ENCODE peak calls at places on chromosomes 5 and 9, in eight cellular contexts. P, W, L, J, K, V, N and Z are unnamed samples.
A peak's percentile ranks its signal among the peaks of the same experiment; 100 is the strongest.

GRCh38 chr9:1098551-1098950 is 48.4 kb downstream of the DMRT2 start:
- DNase-seq in V (no peak), P (peak; percentile 18), N (no peak), W (no peak), J (no peak), L (no peak), K (no peak), Z (no peak)

GRCh38 chr5:168066536-168067208 is 224.8 kb upstream of the WWC1 start:
- DNase-seq in W (no peak), L (no peak), V (no peak), J (no peak), K (no peak), N (no peak), P (no peak), Z (no peak)

GRCh38 chr5:150106669-150107068 is 20.3 kb upstream of the CSF1R start:
- DNase-seq in K (no peak), N (no peak), P (no peak), W (no peak), J (no peak), V (no peak), L (no peak), Z (peak; percentile 10)

GRCh38 chr5:176737746-176738699 is 72.3 kb upstream of the UNC5A start:
- DNase-seq in L (no peak), N (peak; percentile 46), J (no peak), P (no peak), K (no peak), W (peak; percentile 53), V (no peak), Z (no peak)

GRCh38 chr9:133553978-133554713 is 19.6 kb downstream of the ADAMTSL2 start:
- DNase-seq in K (no peak), P (no peak), J (no peak), V (no peak), W (no peak), L (no peak), N (no peak), Z (no peak)

GRCh38 chr5:100188339-100188738 is 346.8 kb upstream of the FAM174A start:
- DNase-seq in W (no peak), N (no peak), K (no peak), L (no peak), V (no peak), P (no peak), J (no peak), Z (no peak)

GRCh38 chr5:123138774-123139173 is 49.7 kb downstream of the PRDM6 start:
- DNase-seq in W (no peak), P (no peak), K (no peak), J (no peak), V (no peak), L (no peak), N (no peak), Z (no peak)

GRCh38 chr9:114099523-114100270 is 605 bp upstream of the KIF12 start:
- DNase-seq in K (no peak), P (no peak), J (no peak), L (no peak), V (no peak), W (no peak), N (peak; percentile 53), Z (no peak)

GRCh38 chr5:28958581-28958980 is 1920.2 kb upstream of the CDH9 start:
- DNase-seq in N (no peak), W (no peak), J (no peak), K (no peak), L (no peak), V (no peak), P (no peak), Z (no peak)

GRCh38 chr9:90995516-90995915 is 193.9 kb downstream of the SYK start:
- DNase-seq in J (no peak), P (no peak), V (no peak), N (no peak), K (no peak), W (no peak), L (no peak), Z (no peak)

GRCh38 chr5:89293849-89294248 is 410.9 kb upstream of the MEF2C start:
- DNase-seq in J (no peak), W (no peak), V (no peak), L (peak; percentile 63), K (no peak), P (no peak), N (no peak), Z (no peak)

GRCh38 chr9:27425827-27426716 is 98.0 kb upstream of the IFNK start:
- DNase-seq in W (no peak), L (no peak), J (no peak), P (no peak), V (no peak), K (no peak), N (no peak), Z (no peak)

GRCh38 chr9:9912459-9912858 is 700.3 kb downstream of the PTPRD start:
- DNase-seq in K (no peak), P (no peak), W (no peak), L (peak; percentile 3), V (no peak), N (no peak), J (no peak), Z (no peak)

GRCh38 chr5:176535101-176535654 is 2.0 kb downstream of the RNF44 start:
- DNase-seq in W (no peak), N (no peak), V (peak; percentile 79), P (no peak), J (peak; percentile 34), K (no peak), L (peak; percentile 45), Z (peak; percentile 79)

DNA sequence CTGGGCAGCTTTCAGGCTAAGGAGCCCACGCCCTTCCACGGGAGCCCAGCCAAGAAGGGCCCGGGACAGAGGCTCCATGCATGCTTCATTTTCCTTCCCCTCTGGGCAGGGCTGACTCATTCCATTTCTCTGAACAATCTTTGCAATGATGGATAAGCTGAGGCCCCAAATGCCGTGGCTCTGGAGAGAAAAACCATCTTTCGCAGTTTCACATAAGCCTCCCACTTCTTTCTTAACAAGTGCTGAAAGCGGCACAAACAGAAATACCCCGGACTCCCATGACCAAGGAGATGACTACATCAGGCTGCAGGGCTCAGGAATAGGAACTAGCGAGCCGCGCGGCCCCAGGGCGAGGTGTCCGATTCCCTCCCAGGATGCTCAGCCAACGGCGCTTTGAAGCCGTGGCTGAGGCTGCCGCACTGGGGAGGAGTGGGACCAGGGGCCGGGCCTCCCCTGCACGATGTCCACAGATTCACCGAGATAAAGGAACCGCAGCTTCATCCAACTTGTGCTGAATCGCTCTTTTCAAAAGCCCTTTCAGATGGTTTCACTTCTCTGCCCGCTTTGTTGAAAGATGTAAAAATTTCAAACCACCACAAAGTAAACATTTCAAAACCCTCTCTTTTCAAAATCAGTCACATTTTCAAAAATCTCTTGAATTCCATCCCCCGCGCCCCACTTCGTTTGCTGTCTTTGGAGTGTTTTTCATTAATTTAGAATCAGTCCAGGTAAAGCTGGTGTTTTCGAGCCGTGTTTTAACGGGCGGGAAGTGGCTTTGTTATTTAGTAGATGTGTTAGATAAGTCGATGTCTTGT is 96.6 kb upstream of the LMX1B start:
- DNase-seq in K (peak; percentile 26), J (no peak), W (no peak), P (peak; percentile 57), N (peak; percentile 76), L (peak; percentile 91), V (no peak), Z (no peak)
- H3K4me3 ChIP-seq in K (peak overlapping the region; percentile 17), J (peak overlapping the region; percentile 84), W (peak overlapping the region; percentile 30), P (peak overlapping the region; percentile 2), N (peak overlapping the region; percentile 55), L (peak overlapping the region; percentile 60), V (peak overlapping the region; percentile 40), Z (peak overlapping the region; percentile 39)

GRCh38 chr5:137802282-137803210 is 48.4 kb upstream of the HNRNPA0 start:
- DNase-seq in W (no peak), P (no peak), L (no peak), J (no peak), K (no peak), V (no peak), N (no peak), Z (no peak)
- H3K4me3 ChIP-seq in W (no peak overlapping the region), P (no peak overlapping the region), L (no peak overlapping the region), J (no peak overlapping the region), K (no peak overlapping the region), V (no peak overlapping the region), N (no peak overlapping the region), Z (no peak overlapping the region)

DNA sequence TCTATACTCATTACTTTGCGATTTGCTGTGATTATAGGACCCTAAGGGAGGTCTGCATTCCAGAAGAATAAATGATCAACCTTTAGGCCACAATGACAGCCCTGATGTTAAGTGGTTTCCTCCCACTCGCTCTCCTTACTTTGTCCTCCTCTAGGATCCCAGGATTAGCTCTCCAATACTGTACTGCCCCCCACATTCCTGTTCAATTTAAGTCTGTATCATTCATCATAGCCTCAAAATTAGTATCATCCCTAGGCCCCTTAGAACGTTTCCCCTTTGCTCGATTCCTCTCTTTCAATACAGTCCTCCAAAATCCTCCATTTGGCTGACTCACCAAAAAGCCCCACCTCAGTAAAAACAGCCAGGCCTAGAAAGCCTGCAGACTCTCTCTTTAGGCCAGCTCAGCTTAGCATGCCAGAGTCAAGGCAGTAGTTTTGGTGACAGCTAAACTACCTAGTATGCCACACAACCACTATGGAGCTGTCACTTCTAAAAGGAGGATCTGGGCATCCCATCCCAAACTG is 24.4 kb downstream of the RNF145 start:
- DNase-seq in P (no peak), N (no peak), L (peak; percentile 59), K (no peak), W (no peak), V (no peak), J (no peak), Z (no peak)
- H3K4me3 ChIP-seq in P (no peak overlapping the region), N (no peak overlapping the region), L (peak overlapping the region; percentile 24), K (no peak overlapping the region), W (no peak overlapping the region), V (no peak overlapping the region), J (no peak overlapping the region), Z (no peak overlapping the region)

GRCh38 chr9:112754578-112754977 is 4.0 kb downstream of the SNX30 start:
- DNase-seq in W (no peak), N (no peak), P (no peak), V (peak; percentile 79), K (no peak), L (peak; percentile 42), J (no peak), Z (peak; percentile 80)
- H3K4me3 ChIP-seq in W (no peak overlapping the region), N (no peak overlapping the region), P (no peak overlapping the region), V (no peak overlapping the region), K (no peak overlapping the region), L (no peak overlapping the region), J (peak overlapping the region; percentile 8), Z (no peak overlapping the region)

GRCh38 chr5:55601209-55601618 is 66.5 kb upstream of the PLPP1 start:
- DNase-seq in L (peak; percentile 97), J (no peak), W (peak; percentile 95), V (no peak), K (peak; percentile 36), N (peak; percentile 95), P (peak; percentile 87), Z (no peak)
- H3K4me3 ChIP-seq in L (no peak overlapping the region), J (no peak overlapping the region), W (no peak overlapping the region), V (no peak overlapping the region), K (no peak overlapping the region), N (peak overlapping the region; percentile 8), P (no peak overlapping the region), Z (no peak overlapping the region)

GRCh38 chr5:68368686-68369359 is 153.3 kb downstream of the PIK3R1 start:
- DNase-seq in N (no peak), P (no peak), K (no peak), L (peak; percentile 11), V (no peak), W (no peak), J (no peak), Z (no peak)
- H3K4me3 ChIP-seq in N (no peak overlapping the region), P (no peak overlapping the region), K (no peak overlapping the region), L (no peak overlapping the region), V (no peak overlapping the region), W (no peak overlapping the region), J (peak overlapping the region; percentile 80), Z (no peak overlapping the region)

GRCh38 chr9:2180704-2181103 is 165.6 kb downstream of the SMARCA2 start:
- DNase-seq in L (no peak), K (no peak), J (no peak), W (no peak), P (no peak), N (no peak), V (no peak), Z (no peak)
- H3K4me3 ChIP-seq in L (no peak overlapping the region), K (no peak overlapping the region), J (no peak overlapping the region), W (no peak overlapping the region), P (no peak overlapping the region), N (no peak overlapping the region), V (no peak overlapping the region), Z (no peak overlapping the region)